ENCODE peak calls at places on chromosome 16, in nine cellular contexts. M is astrocyte of the spinal cord; R is NCI-H1930; I is posterior vena cava; H is cardiac muscle cell; N is NCI-H1092 treated with DMSO at 0.1 percent for 48 hours; G is lung microvascular endothelial cell; B is CD8-positive, alpha-beta T cell; F is progenitor cell of endocrine pancreas. A is an unnamed sample.

GRCh38 chr16:87580855-87581261 is 21.4 kb upstream of the JPH3 start:
- DNase-seq in M (peak), R (no peak), I (no peak), H (no peak), N (no peak), G (peak), B (no peak), F (no peak), A (no peak)

GRCh38 chr16:11836653-11837244 is 14.6 kb downstream of the RSL1D1 start:
- DNase-seq in M (peak), R (no peak), I (no peak), H (no peak), N (no peak), G (peak), B (no peak), F (no peak), A (no peak)

GRCh38 chr16:74748042-74748709 is 26.4 kb downstream of the FA2H start:
- DNase-seq in M (no peak), R (no peak), I (peak), H (no peak), N (no peak), G (no peak), B (no peak), F (no peak), A (no peak)

GRCh38 chr16:11629071-11630030 is 38.9 kb upstream of the SNN start:
- DNase-seq in M (peak), R (no peak), I (peak), H (no peak), N (peak), G (no peak), B (no peak), F (no peak), A (no peak)

GRCh38 chr16:1183235-1183907 is 30.5 kb downstream of the CACNA1H start:
- DNase-seq in M (peak), R (no peak), I (peak), H (no peak), N (no peak), G (peak), B (no peak), F (no peak), A (no peak)

GRCh38 chr16:88356124-88356726 is 26.5 kb upstream of the ZNF469 start:
- DNase-seq in M (no peak), R (no peak), I (peak), H (no peak), N (no peak), G (no peak), B (no peak), F (no peak), A (no peak)

GRCh38 chr16:28844226-28844885 is 1.8 kb downstream of the TUFM start:
- DNase-seq in M (no peak), R (no peak), I (no peak), H (no peak), N (no peak), G (no peak), B (no peak), F (no peak), A (no peak)

GRCh38 chr16:15572329-15573001 is 70.5 kb downstream of the MARF1 start:
- DNase-seq in M (peak), R (no peak), I (no peak), H (no peak), N (no peak), G (no peak), B (no peak), F (no peak), A (no peak)

GRCh38 chr16:87661561-87661960 is 59.3 kb downstream of the JPH3 start:
- DNase-seq in M (peak), R (no peak), I (no peak), H (peak), N (no peak), G (peak), B (no peak), F (peak), A (no peak)

GRCh38 chr16:87044031-87044380 is 273.2 kb downstream of the C16orf95 start:
- DNase-seq in M (no peak), R (no peak), I (no peak), H (no peak), N (no peak), G (no peak), B (no peak), F (no peak), A (no peak)

GRCh38 chr16:89602952-89603590 is 10.4 kb upstream of the DPEP1 start:
- DNase-seq in M (no peak), R (no peak), I (no peak), H (no peak), N (no peak), G (no peak), B (no peak), F (no peak), A (no peak)

GRCh38 chr16:19071811-19072777 is 4.7 kb downstream of the COQ7 start:
- DNase-seq in M (peak), R (no peak), I (no peak), H (peak), N (peak), G (peak), B (peak), F (peak), A (peak)

GRCh38 chr16:391885-392335 is 5.1 kb upstream of the NME4 start:
- DNase-seq in M (peak), R (no peak), I (peak), H (peak), N (peak), G (peak), B (peak), F (no peak), A (peak)

GRCh38 chr16:2520784-2521577 is 810 bp downstream of the AMDHD2 start:
- DNase-seq in M (no peak), R (no peak), I (peak), H (no peak), N (no peak), G (no peak), B (peak), F (no peak), A (peak)

GRCh38 chr16:82755570-82756282 is 129.0 kb downstream of the CDH13 start:
- DNase-seq in M (peak), R (no peak), I (no peak), H (peak), N (peak), G (peak), B (no peak), F (no peak), A (peak)